ENCODE peak calls at places on chromosomes 11 and 22, in seven cellular contexts. B is kidney epithelial cell, O is endothelial cell of umbilical vein, E is AG09319, G is AG09309, S is astrocyte of the spinal cord, Z is cardiac muscle cell. A is an unnamed sample.

GRCh38 chr11:61158691-61159381 is 2.4 kb downstream of the VPS37C start:
- DNase-seq in B (peak), O (peak), E (peak), G (peak), S (peak), Z (no peak), A (no peak)

GRCh38 chr11:15930442-15931025 is 425.8 kb downstream of the SOX6 start:
- DNase-seq in B (no peak), O (no peak), E (no peak), G (no peak), S (no peak), Z (no peak), A (peak)

GRCh38 chr11:117072517-117073218 is 25.6 kb downstream of the SIK3 start:
- DNase-seq in B (peak), O (peak), E (peak), G (peak), S (peak), Z (no peak), A (no peak)

GRCh38 chr11:20397281-20397680 is 9.8 kb downstream of the PRMT3 start:
- DNase-seq in B (peak), O (peak), E (peak), G (peak), S (peak), Z (peak), A (no peak)

GRCh38 chr22:46066691-46067090 is 83.6 kb upstream of the PPARA start:
- DNase-seq in B (no peak), O (peak), E (no peak), G (no peak), S (peak), Z (no peak), A (no peak)

GRCh38 chr11:117717485-117718314 is 79.3 kb downstream of the DSCAML1 start:
- DNase-seq in B (peak), O (no peak), E (no peak), G (no peak), S (no peak), Z (peak), A (no peak)

GRCh38 chr11:108933630-108934029 is 268.8 kb downstream of the DDX10 start:
- DNase-seq in B (no peak), O (no peak), E (no peak), G (no peak), S (peak), Z (no peak), A (no peak)

GRCh38 chr11:70710192-70710965 is 312.1 kb downstream of the CTTN start:
- DNase-seq in B (no peak), O (no peak), E (no peak), G (no peak), S (no peak), Z (no peak), A (no peak)

GRCh38 chr11:2825886-2826678 is 59.5 kb downstream of the CDKN1C start:
- DNase-seq in B (peak), O (peak), E (peak), G (peak), S (peak), Z (no peak), A (no peak)

GRCh38 chr11:61747389-61748285 is 4.8 kb upstream of the MYRF start:
- DNase-seq in B (no peak), O (peak), E (peak), G (no peak), S (peak), Z (peak), A (peak)

GRCh38 chr11:71451596-71452353 is 1.2 kb upstream of the NADSYN1 start:
- DNase-seq in B (no peak), O (no peak), E (no peak), G (no peak), S (no peak), Z (peak), A (no peak)

GRCh38 chr11:7196396-7197146 is 55.1 kb upstream of the SYT9 start:
- DNase-seq in B (no peak), O (no peak), E (no peak), G (no peak), S (no peak), Z (no peak), A (no peak)

GRCh38 chr11:110529043-110529442 is 99.3 kb downstream of the FDX1 start:
- DNase-seq in B (no peak), O (no peak), E (no peak), G (no peak), S (peak), Z (no peak), A (no peak)

GRCh38 chr22:49330421-49331222 is 497.1 kb downstream of the BRD1 start:
- DNase-seq in B (no peak), O (no peak), E (no peak), G (no peak), S (no peak), Z (no peak), A (peak)

GRCh38 chr11:125494033-125494364 is 2.1 kb downstream of the FEZ1 start:
- DNase-seq in B (no peak), O (no peak), E (no peak), G (no peak), S (peak), Z (no peak), A (no peak)

GRCh38 chr22:39144101-39144815 is 8.2 kb downstream of the CBX7 start:
- DNase-seq in B (no peak), O (no peak), E (no peak), G (peak), S (peak), Z (no peak), A (peak)

GRCh38 chr11:12433571-12434061 is 56.2 kb downstream of the PARVA start:
- DNase-seq in B (no peak), O (peak), E (peak), G (peak), S (peak), Z (no peak), A (no peak)

GRCh38 chr11:119764108-119764874 is 35.3 kb upstream of the NECTIN1 start:
- DNase-seq in B (no peak), O (no peak), E (no peak), G (peak), S (peak), Z (peak), A (no peak)

GRCh38 chr11:45110562-45110961 is 35.9 kb upstream of the PRDM11 start:
- DNase-seq in B (no peak), O (peak), E (peak), G (peak), S (peak), Z (peak), A (no peak)

GRCh38 chr22:47842119-47842518 is 1079.7 kb downstream of the TBC1D22A start:
- DNase-seq in B (no peak), O (no peak), E (no peak), G (no peak), S (no peak), Z (no peak), A (no peak)
- TF ChIP-seq CTCF in B (no peak), O (no peak), E (no peak), G (no peak), S (no peak), Z (no peak), A (no peak)

GRCh38 chr22:43996981-43997265 is 27.2 kb upstream of the PARVB start:
- DNase-seq in B (no peak), O (no peak), E (no peak), G (no peak), S (no peak), Z (no peak), A (no peak)
- TF ChIP-seq CTCF in B (no peak), O (no peak), E (no peak), G (no peak), S (no peak), Z (no peak), A (no peak)

GRCh38 chr11:69000831-69001245 is 12.2 kb downstream of the MRGPRF start:
- DNase-seq in B (no peak), O (peak), E (peak), G (peak), S (peak), Z (no peak), A (no peak)
- TF ChIP-seq CTCF in B (peak), O (peak), E (peak), G (peak), S (peak), Z (peak), A (peak)

GRCh38 chr11:93969925-93970922 is 50.9 kb upstream of the HEPHL1 start:
- DNase-seq in B (no peak), O (no peak), E (no peak), G (no peak), S (no peak), Z (no peak), A (no peak)

GRCh38 chr11:93967258-93967657 is 53.9 kb upstream of the HEPHL1 start:
- DNase-seq in B (no peak), O (no peak), E (no peak), G (no peak), S (no peak), Z (no peak), A (no peak)

GRCh38 chr11:93967944-93968343 is 53.2 kb upstream of the HEPHL1 start:
- DNase-seq in B (no peak), O (no peak), E (no peak), G (no peak), S (no peak), Z (no peak), A (no peak)

GRCh38 chr11:93974759-93975158 is 46.4 kb upstream of the HEPHL1 start:
- DNase-seq in B (no peak), O (no peak), E (no peak), G (no peak), S (no peak), Z (no peak), A (no peak)

GRCh38 chr11:93972790-93973189 is 48.4 kb upstream of the HEPHL1 start:
- DNase-seq in B (no peak), O (no peak), E (no peak), G (no peak), S (no peak), Z (no peak), A (no peak)
- TF ChIP-seq CTCF in B (no peak), O (no peak), E (no peak), G (no peak), S (no peak), Z (no peak), A (no peak)

DNA sequence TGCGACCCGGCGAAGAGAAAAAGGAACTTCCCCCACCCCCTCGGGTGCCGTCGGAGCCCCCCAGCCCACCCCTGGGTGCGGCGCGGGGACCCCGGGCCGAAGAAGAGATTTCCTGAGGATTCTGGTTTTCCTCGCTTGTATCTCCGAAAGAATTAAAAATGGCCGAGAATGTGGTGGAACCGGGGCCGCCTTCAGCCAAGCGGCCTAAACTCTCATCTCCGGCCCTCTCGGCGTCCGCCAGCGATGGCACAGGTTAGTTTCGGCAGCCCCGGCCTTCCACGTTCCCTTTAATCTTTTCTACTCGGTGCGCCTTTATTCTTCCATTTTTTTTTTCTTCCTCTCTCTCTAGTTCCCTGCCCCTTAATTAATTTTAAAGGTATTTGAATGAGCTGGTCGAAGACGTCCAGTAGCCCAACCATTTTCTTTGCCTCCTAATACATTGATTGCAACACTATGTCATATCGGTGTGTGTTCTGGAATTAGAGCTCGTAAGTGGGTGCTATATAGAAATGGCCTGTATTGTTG is 517 bp downstream of the EP300 start:
- DNase-seq in B (no peak), O (peak), E (no peak), G (no peak), S (peak), Z (peak), A (no peak)
- TF ChIP-seq CTCF in B (no peak), O (no peak), E (no peak), G (no peak), S (no peak), Z (no peak), A (no peak)

DNA sequence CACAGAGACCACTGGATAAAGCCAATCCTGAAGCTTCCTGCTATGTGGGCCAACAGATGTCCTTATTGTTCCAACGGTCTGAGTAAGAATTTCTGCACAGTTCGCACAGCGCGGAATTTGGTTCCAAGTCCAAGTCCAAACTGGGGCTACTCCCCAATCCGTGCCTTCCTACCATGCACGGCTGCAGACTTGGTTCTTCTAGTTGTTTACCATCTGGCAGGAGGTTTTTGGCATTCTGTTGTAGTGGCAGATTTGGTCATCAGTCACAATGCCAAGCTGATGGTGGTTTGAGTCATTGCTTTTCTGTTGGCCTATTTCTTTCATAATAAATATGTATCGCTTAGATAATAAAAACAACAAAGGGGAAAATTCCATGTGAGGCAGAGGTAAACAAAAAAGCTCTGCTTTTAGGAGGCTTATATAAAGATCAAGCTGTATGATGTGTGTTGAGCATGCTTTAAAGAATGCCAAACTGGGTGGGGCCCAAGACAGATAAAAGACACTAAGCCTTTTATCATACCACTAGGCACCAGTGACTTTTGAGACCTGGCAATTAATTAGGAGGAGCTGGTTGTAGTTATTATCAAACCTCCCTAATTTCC is 52.5 kb upstream of the SYN3 start:
- DNase-seq in B (no peak), O (no peak), E (no peak), G (no peak), S (no peak), Z (no peak), A (no peak)
- TF ChIP-seq CTCF in B (no peak), O (no peak), E (no peak), G (no peak), S (no peak), Z (no peak), A (no peak)

DNA sequence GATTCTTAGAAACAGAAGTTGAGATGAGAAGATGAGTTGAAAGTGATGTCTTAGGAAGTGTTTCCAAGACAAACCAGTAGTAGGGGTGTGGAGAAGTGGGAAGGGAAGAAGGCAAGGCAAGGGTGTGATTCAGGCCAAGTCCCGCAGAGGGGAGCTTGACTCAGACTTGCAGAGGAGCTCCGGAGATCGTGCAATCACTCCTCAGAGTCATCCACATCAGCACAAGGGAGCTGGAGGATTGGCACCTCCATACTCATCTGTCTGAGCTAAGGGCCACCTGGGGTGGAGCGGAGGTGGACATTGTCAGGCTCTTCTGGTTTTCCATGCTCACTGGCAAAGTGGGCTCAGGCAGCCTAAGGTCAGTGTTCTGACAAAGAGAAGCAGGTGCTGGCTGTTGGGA is 44.4 kb downstream of the CHRDL2 start:
- DNase-seq in B (no peak), O (no peak), E (no peak), G (peak), S (peak), Z (no peak), A (no peak)
- TF ChIP-seq CTCF in B (no peak), O (no peak), E (peak), G (peak), S (peak), Z (peak), A (no peak)

GRCh38 chr11:306645-307371 is 808 bp upstream of the IFITM2 start:
- DNase-seq in B (no peak), O (no peak), E (no peak), G (no peak), S (no peak), Z (no peak), A (no peak)
- TF ChIP-seq CTCF in B (no peak), O (no peak), E (no peak), G (no peak), S (no peak), Z (no peak), A (no peak)

A was measured in osteocyte.